ENCODE peak calls at places on chromosomes 16 and 17, in ten cellular contexts. F, E, R, U, M, J, S, X, K and L are unnamed samples.

GRCh38 chr17:81738801-81739393 is 26.8 kb downstream of the SLC25A10 start:
- DNase-seq in M (no peak), J (no peak), F (no peak), U (no peak), K (no peak), X (no peak), R (no peak), S (no peak), E (no peak), L (no peak)

GRCh38 chr16:68728558-68728957 is 8.5 kb upstream of the CDH1 start:
- DNase-seq in E (no peak), U (no peak), R (no peak), K (no peak), J (no peak), S (no peak), F (no peak), X (no peak), M (no peak), L (no peak)

GRCh38 chr16:88373927-88374492 is 8.7 kb upstream of the ZNF469 start:
- DNase-seq in U (no peak), R (no peak), K (no peak), M (no peak), J (no peak), F (no peak), E (no peak), X (no peak), S (no peak), L (no peak)

GRCh38 chr16:48413291-48413690 is 28.1 kb upstream of the SIAH1 start:
- DNase-seq in M (no peak), X (no peak), F (no peak), S (no peak), R (no peak), U (no peak), K (no peak), J (no peak), E (no peak), L (no peak)

GRCh38 chr16:87340198-87340597 is 23.0 kb upstream of the C16orf95 start:
- DNase-seq in S (no peak), J (no peak), F (no peak), K (no peak), X (no peak), U (no peak), E (no peak), R (no peak), M (no peak), L (no peak)

GRCh38 chr16:10531582-10531981 is 48.8 kb downstream of the EMP2 start:
- DNase-seq in M (no peak), R (no peak), J (no peak), X (no peak), U (no peak), F (no peak), K (no peak), S (no peak), E (no peak), L (no peak)

GRCh38 chr16:55495616-55496289 is 13.1 kb upstream of the LPCAT2 start:
- DNase-seq in J (peak; percentile 85), U (no peak), S (no peak), F (no peak), K (no peak), E (no peak), M (no peak), R (no peak), X (no peak), L (no peak)

GRCh38 chr16:89884041-89884421 is 10.6 kb downstream of the TCF25 start:
- DNase-seq in R (no peak), M (no peak), J (no peak), F (no peak), K (no peak), X (no peak), U (no peak), E (no peak), S (no peak), L (no peak)

GRCh38 chr17:64073771-64074703 is 53.6 kb upstream of the ICAM2 start:
- DNase-seq in R (no peak), X (no peak), S (no peak), U (no peak), K (no peak), J (no peak), F (no peak), E (peak; percentile 62), M (no peak), L (peak; percentile 75)

GRCh38 chr16:21599994-21600773 is 807 bp downstream of the METTL9 start:
- DNase-seq in K (no peak), F (no peak), M (no peak), U (no peak), E (peak; percentile 17), R (no peak), X (peak; percentile 17), J (peak; percentile 46), S (no peak), L (peak; percentile 66)

GRCh38 chr17:17930674-17931073 is 41.5 kb downstream of the TOM1L2 start:
- DNase-seq in E (no peak), K (no peak), X (no peak), F (no peak), J (no peak), U (no peak), R (no peak), M (no peak), S (no peak), L (no peak)

GRCh38 chr17:13337864-13338371 is 263.8 kb downstream of the HS3ST3A1 start:
- DNase-seq in K (no peak), J (peak; percentile 78), S (no peak), F (no peak), U (no peak), X (peak; percentile 16), E (no peak), R (peak; percentile 32), M (no peak), L (peak; percentile 66)

GRCh38 chr16:15653227-15653626 is 3.2 kb downstream of the NDE1 start:
- DNase-seq in K (no peak), X (no peak), U (no peak), S (peak; percentile 20), M (peak; percentile 85), E (no peak), R (no peak), J (peak; percentile 97), F (no peak), L (no peak)

GRCh38 chr16:48478418-48478817 is 93.2 kb upstream of the SIAH1 start:
- DNase-seq in X (no peak), E (no peak), F (no peak), K (no peak), S (no peak), U (no peak), R (no peak), M (no peak), J (no peak), L (no peak)

GRCh38 chr17:3692346-3692745 is 3.6 kb downstream of the P2RX5 start:
- DNase-seq in U (no peak), M (no peak), F (no peak), X (no peak), J (no peak), S (no peak), R (no peak), E (no peak), K (no peak), L (no peak)

GRCh38 chr17:76033139-76033538 is 6.0 kb upstream of the EVPL start:
- DNase-seq in J (no peak), R (no peak), K (no peak), M (no peak), X (no peak), U (no peak), F (no peak), S (no peak), E (no peak), L (no peak)

GRCh38 chr17:42519546-42520444 is 16.2 kb upstream of the NAGLU start:
- DNase-seq in K (no peak), S (peak; percentile 85), X (peak; percentile 80), R (peak; percentile 97), J (peak; percentile 99), E (no peak), F (peak; percentile 77), M (peak; percentile 99), U (peak; percentile 79), L (no peak)
- TF ChIP-seq POLR2A in K (no peak), S (no peak), X (peak; percentile 7), R (peak; percentile 58), J (peak; percentile 77), E (no peak), F (no peak), M (no peak), U (no peak), L (no peak)

GRCh38 chr17:77266891-77267341 is 126.1 kb downstream of the SEC14L1 start:
- DNase-seq in X (no peak), E (no peak), S (no peak), F (no peak), R (no peak), K (no peak), U (no peak), M (no peak), J (peak; percentile 23), L (peak; percentile 55)
- TF ChIP-seq CTCF in X (no peak), E (peak; percentile 56), S (no peak), F (no peak), R (no peak), K (peak; percentile 10), U (no peak), M (no peak), J (peak; percentile 35), L (peak; percentile 54)

DNA sequence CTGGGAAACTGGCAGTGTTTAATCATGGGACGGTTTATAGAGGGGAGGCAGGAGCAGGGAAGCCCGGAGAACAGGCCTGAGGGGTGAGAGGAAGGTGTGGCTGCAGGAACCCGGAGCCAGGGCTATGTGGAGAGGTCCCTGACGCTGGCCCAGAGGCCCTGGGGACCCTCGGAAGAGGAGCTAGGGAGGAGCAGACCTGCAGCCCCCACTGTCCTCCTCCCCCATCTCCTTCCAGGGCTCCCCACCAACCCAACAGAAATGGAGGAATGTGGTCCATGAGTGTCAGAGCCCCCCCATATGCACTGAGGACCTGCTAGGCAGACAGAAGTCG is 20.3 kb downstream of the TMEM235 start:
- DNase-seq in K (no peak), U (no peak), M (no peak), F (no peak), S (no peak), R (no peak), X (peak; percentile 11), E (no peak), J (no peak), L (no peak)
- TF ChIP-seq POLR2A in K (no peak), U (no peak), M (no peak), F (no peak), S (no peak), R (no peak), X (no peak), E (no peak), J (no peak), L (no peak)

DNA sequence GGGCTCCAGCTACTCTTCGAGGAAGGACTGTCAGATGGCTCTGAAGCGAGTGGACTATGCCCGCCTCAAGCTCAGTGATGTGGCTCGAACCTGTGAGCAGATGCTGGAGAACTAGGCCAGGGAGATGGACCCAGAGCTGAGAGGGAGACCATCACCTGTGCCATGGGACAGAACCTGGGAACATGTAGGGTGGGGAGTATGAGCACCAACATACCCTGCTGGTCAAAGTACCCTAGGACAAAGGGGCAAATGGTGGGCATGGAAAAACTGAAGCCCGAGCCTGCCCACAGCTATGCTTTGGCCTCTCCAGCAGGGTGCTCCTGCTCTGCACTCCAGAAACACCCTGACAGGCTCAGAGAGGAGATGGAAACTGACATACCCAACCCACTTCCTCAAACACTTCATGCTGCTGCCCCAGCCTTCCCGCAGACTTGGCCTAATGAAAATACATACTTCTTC is 1.9 kb downstream of the MED11 start:
- DNase-seq in X (no peak), E (no peak), J (no peak), K (no peak), R (no peak), U (no peak), M (no peak), F (no peak), S (no peak), L (peak; percentile 87)
- TF ChIP-seq CTCF in X (no peak), E (peak; percentile 58), J (peak; percentile 2), K (peak; percentile 24), R (peak; percentile 23), U (no peak), M (no peak), F (no peak), S (peak; percentile 29), L (peak; percentile 29)

GRCh38 chr16:30183236-30183960 is at the start of gene CORO1A:
- DNase-seq in F (peak; percentile 86), M (peak; percentile 92), E (peak; percentile 32), R (peak; percentile 83), U (peak; percentile 72), J (peak; percentile 67), S (peak; percentile 90), X (peak; percentile 77), K (no peak), L (peak; percentile 94)
- TF ChIP-seq POLR2A in F (no peak), M (peak; percentile 23), E (peak; percentile 62), R (peak; percentile 15), U (peak; percentile 23), J (no peak), S (peak; percentile 47), X (peak; percentile 61), K (peak; percentile 72), L (peak; percentile 72)